ENCODE peak calls at places on chromosomes 11 and 22, in ten cellular contexts. O is GM06990, Y is activated T-cell treated with anti-CD3 and anti-CD28 coated beads for 1 hour, U is MM.1S, H is WTC11, K is HT1080, C is A549, Q is GM12865, W is GM03348, P is D721Med. N is an unnamed sample.

GRCh38 chr11:45654242-45654641 is 11.2 kb downstream of the CHST1 start:
- DNase-seq in O (no peak), Y (no peak), U (no peak), H (no peak), K (no peak), C (no peak), Q (no peak), W (no peak), P (no peak), N (no peak)

GRCh38 chr22:49417833-49418232 is 409.8 kb downstream of the BRD1 start:
- DNase-seq in O (no peak), Y (no peak), U (no peak), H (no peak), K (no peak), C (no peak), Q (no peak), W (no peak), P (no peak), N (no peak)

GRCh38 chr11:71235719-71236118 is 16.7 kb downstream of the SHANK2 start:
- DNase-seq in O (no peak), Y (no peak), U (no peak), H (peak), K (no peak), C (no peak), Q (no peak), W (no peak), P (no peak), N (no peak)

GRCh38 chr11:40125054-40125453 is 1334.4 kb downstream of the LRRC4C start:
- DNase-seq in O (no peak), Y (no peak), U (no peak), H (no peak), K (no peak), C (no peak), Q (no peak), W (no peak), P (no peak), N (peak)

GRCh38 chr11:71947498-71947897 is 18.7 kb downstream of the RNF121 start:
- DNase-seq in O (no peak), Y (no peak), U (no peak), H (no peak), K (no peak), C (peak), Q (no peak), W (no peak), P (no peak), N (no peak)

GRCh38 chr11:12026331-12027211 is 18.1 kb upstream of the DKK3 start:
- DNase-seq in O (no peak), Y (no peak), U (peak), H (no peak), K (no peak), C (no peak), Q (peak), W (no peak), P (no peak), N (no peak)

GRCh38 chr11:98099371-98099770 is 921.4 kb upstream of the CNTN5 start:
- DNase-seq in O (no peak), Y (no peak), U (no peak), H (no peak), K (peak), C (no peak), Q (no peak), W (no peak), P (no peak), N (no peak)

GRCh38 chr11:11500744-11501487 is 120.9 kb downstream of the GALNT18 start:
- DNase-seq in O (no peak), Y (no peak), U (no peak), H (peak), K (no peak), C (no peak), Q (no peak), W (no peak), P (no peak), N (peak)

GRCh38 chr11:31437742-31438435 is 68.2 kb downstream of the DNAJC24 start:
- DNase-seq in O (no peak), Y (no peak), U (no peak), H (no peak), K (peak), C (no peak), Q (no peak), W (peak), P (no peak), N (no peak)

GRCh38 chr22:39419096-39419495 is 19.5 kb downstream of the TAB1 start:
- DNase-seq in O (no peak), Y (no peak), U (no peak), H (no peak), K (no peak), C (no peak), Q (no peak), W (no peak), P (no peak), N (no peak)

GRCh38 chr22:47549741-47550340 is 787.4 kb downstream of the TBC1D22A start:
- DNase-seq in O (no peak), Y (no peak), U (no peak), H (no peak), K (no peak), C (no peak), Q (no peak), W (no peak), P (no peak), N (no peak)

GRCh38 chr11:124877631-124878496 is 12.6 kb downstream of the ROBO3 start:
- DNase-seq in O (no peak), Y (no peak), U (no peak), H (no peak), K (no peak), C (no peak), Q (no peak), W (no peak), P (no peak), N (no peak)

N was measured in GM23338.